ENCODE peak calls at places on chromosomes 6 and 20, in six cellular contexts. I is CD8-positive, alpha-beta T cell; H is aorta; G is body of pancreas; L is heart right ventricle; W is fibroblast of lung. M is an unnamed sample.
A peak's percentile ranks its signal among the peaks of the same experiment; 100 is the strongest.

GRCh38 chr6:16764188-16764950 is 3.1 kb upstream of the ATXN1 start:
- DNase-seq in I (no peak), H (no peak), G (no peak), L (no peak), W (peak; percentile 83), M (no peak)

GRCh38 chr20:16444056-16444777 is 129.0 kb downstream of the KIF16B start:
- DNase-seq in I (no peak), H (no peak), G (peak; percentile 18), L (no peak), W (peak; percentile 69), M (no peak)

GRCh38 chr20:433300-433975 is 25.3 kb downstream of the RBCK1 start:
- DNase-seq in I (peak; percentile 64), H (no peak), G (no peak), L (no peak), W (no peak), M (no peak)

GRCh38 chr6:112620832-112621569 is 273.9 kb downstream of the RFPL4B start:
- DNase-seq in I (no peak), H (no peak), G (no peak), L (no peak), W (peak; percentile 81), M (no peak)

GRCh38 chr20:13212750-13213149 is 8.3 kb upstream of the ISM1 start:
- DNase-seq in I (no peak), H (no peak), G (no peak), L (no peak), W (peak; percentile 35), M (peak; percentile 6)

GRCh38 chr6:112253505-112253841 is 894 bp downstream of the LAMA4 start:
- DNase-seq in I (no peak), H (no peak), G (peak; percentile 8), L (peak; percentile 24), W (no peak), M (no peak)

GRCh38 chr20:297098-297924 is at the start of gene ZCCHC3:
- DNase-seq in I (peak; percentile 87), H (peak; percentile 96), G (peak; percentile 91), L (peak; percentile 83), W (peak; percentile 97), M (peak; percentile 87)

GRCh38 chr6:83708970-83709747 is at the start of gene SNAP91:
- DNase-seq in I (no peak), H (peak; percentile 82), G (peak; percentile 56), L (no peak), W (no peak), M (peak; percentile 28)

GRCh38 chr20:53539516-53539915 is 54.1 kb downstream of the ZNF217 start:
- DNase-seq in I (no peak), H (no peak), G (no peak), L (no peak), W (no peak), M (peak; percentile 53)

GRCh38 chr6:39602590-39603319 is 122.5 kb downstream of the KIF6 start:
- DNase-seq in I (no peak), H (no peak), G (no peak), L (no peak), W (no peak), M (no peak)

GRCh38 chr6:89989742-89990141 is 95.5 kb downstream of the GJA10 start:
- DNase-seq in I (no peak), H (no peak), G (no peak), L (no peak), W (peak; percentile 56), M (no peak)

GRCh38 chr6:33672808-33673207 is 38.7 kb downstream of the UQCC2 start:
- DNase-seq in I (no peak), H (peak; percentile 96), G (peak; percentile 52), L (peak; percentile 81), W (peak; percentile 95), M (peak; percentile 82)

GRCh38 chr20:13771853-13772453 is 12.8 kb downstream of the ESF1 start:
- DNase-seq in I (no peak), H (no peak), G (no peak), L (no peak), W (peak; percentile 52), M (no peak)

GRCh38 chr6:96153775-96154174 is 138.0 kb downstream of the FUT9 start:
- DNase-seq in I (no peak), H (no peak), G (no peak), L (no peak), W (no peak), M (no peak)

GRCh38 chr20:11044561-11044960 is 370.8 kb upstream of the JAG1 start:
- DNase-seq in I (no peak), H (no peak), G (no peak), L (no peak), W (no peak), M (no peak)

GRCh38 chr6:165186441-165187205 is 122.8 kb downstream of the C6orf118 start:
- DNase-seq in I (no peak), H (no peak), G (no peak), L (no peak), W (no peak), M (no peak)

GRCh38 chr6:54283877-54284860 is 24.1 kb upstream of the TINAG start:
- DNase-seq in I (no peak), H (no peak), G (no peak), L (no peak), W (no peak), M (no peak)

GRCh38 chr6:25652007-25652515 is at the start of gene SCGN:
- DNase-seq in I (no peak), H (peak; percentile 88), G (peak; percentile 83), L (peak; percentile 68), W (peak; percentile 67), M (peak; percentile 44)

GRCh38 chr6:35396991-35397390 is 54.6 kb downstream of the PPARD start:
- DNase-seq in I (no peak), H (no peak), G (peak; percentile 44), L (no peak), W (no peak), M (no peak)

GRCh38 chr6:121837545-121838229 is 402.2 kb downstream of the GJA1 start:
- DNase-seq in I (no peak), H (no peak), G (no peak), L (no peak), W (no peak), M (no peak)

GRCh38 chr20:3980260-3981131 is 34.9 kb downstream of the RNF24 start:
- DNase-seq in I (no peak), H (no peak), G (no peak), L (no peak), W (peak; percentile 76), M (peak; percentile 56)

DNA sequence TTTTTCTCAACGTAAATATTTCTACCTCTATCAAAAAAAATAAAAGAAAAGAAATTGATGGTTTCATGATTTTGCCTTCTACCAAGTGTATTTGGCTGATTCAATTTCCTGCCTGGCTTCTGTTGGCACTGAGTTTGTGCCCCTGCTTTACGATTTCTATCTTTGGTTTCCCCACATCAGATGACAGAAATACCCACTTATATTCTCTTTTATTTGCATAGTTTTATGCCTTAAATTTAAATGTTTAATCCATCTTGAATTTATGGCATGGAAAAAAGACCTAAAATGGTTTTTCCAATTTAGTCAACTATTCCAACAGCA is 34.3 kb downstream of the RNF24 start:
- DNase-seq in I (no peak), H (no peak), G (no peak), L (no peak), W (no peak), M (no peak)
- H3K4me3 ChIP-seq in I (peak overlapping the region; percentile 26), H (no peak overlapping the region), G (no peak overlapping the region), L (no peak overlapping the region), W (peak overlapping the region; percentile 4), M (no peak overlapping the region)

GRCh38 chr20:49987015-49987867 is 4.5 kb downstream of the SNAI1 start:
- DNase-seq in I (no peak), H (no peak), G (no peak), L (no peak), W (no peak), M (no peak)

GRCh38 chr20:49985157-49985556 is 2.4 kb downstream of the SNAI1 start:
- DNase-seq in I (no peak), H (no peak), G (no peak), L (no peak), W (no peak), M (peak; percentile 52)

GRCh38 chr20:49985617-49986016 is 2.8 kb downstream of the SNAI1 start:
- DNase-seq in I (no peak), H (no peak), G (no peak), L (no peak), W (no peak), M (no peak)

GRCh38 chr20:49984426-49985153 is 1.8 kb downstream of the SNAI1 start:
- DNase-seq in I (no peak), H (no peak), G (no peak), L (no peak), W (no peak), M (no peak)

GRCh38 chr20:49986049-49986448 is 3.3 kb downstream of the SNAI1 start:
- DNase-seq in I (no peak), H (no peak), G (no peak), L (no peak), W (no peak), M (no peak)
- H3K4me3 ChIP-seq in I (no peak overlapping the region), H (no peak overlapping the region), G (no peak overlapping the region), L (no peak overlapping the region), W (no peak overlapping the region), M (peak overlapping the region; percentile 74)

GRCh38 chr6:142941018-142941417 is 4.0 kb downstream of the HIVEP2 start:
- DNase-seq in I (no peak), H (no peak), G (no peak), L (no peak), W (no peak), M (no peak)
- H3K4me3 ChIP-seq in I (no peak overlapping the region), H (no peak overlapping the region), G (no peak overlapping the region), L (no peak overlapping the region), W (no peak overlapping the region), M (no peak overlapping the region)

GRCh38 chr6:1832844-1833787 is 223.4 kb downstream of the FOXC1 start:
- DNase-seq in I (no peak), H (peak; percentile 86), G (peak; percentile 74), L (peak; percentile 46), W (peak; percentile 38), M (no peak)

GRCh38 chr6:1831030-1831429 is 221.3 kb downstream of the FOXC1 start:
- DNase-seq in I (no peak), H (no peak), G (no peak), L (no peak), W (no peak), M (no peak)

GRCh38 chr6:1834231-1834630 is 224.5 kb downstream of the FOXC1 start:
- DNase-seq in I (no peak), H (no peak), G (no peak), L (no peak), W (no peak), M (no peak)

GRCh38 chr6:1834641-1835516 is 225.2 kb downstream of the FOXC1 start:
- DNase-seq in I (no peak), H (no peak), G (no peak), L (no peak), W (no peak), M (no peak)

DNA sequence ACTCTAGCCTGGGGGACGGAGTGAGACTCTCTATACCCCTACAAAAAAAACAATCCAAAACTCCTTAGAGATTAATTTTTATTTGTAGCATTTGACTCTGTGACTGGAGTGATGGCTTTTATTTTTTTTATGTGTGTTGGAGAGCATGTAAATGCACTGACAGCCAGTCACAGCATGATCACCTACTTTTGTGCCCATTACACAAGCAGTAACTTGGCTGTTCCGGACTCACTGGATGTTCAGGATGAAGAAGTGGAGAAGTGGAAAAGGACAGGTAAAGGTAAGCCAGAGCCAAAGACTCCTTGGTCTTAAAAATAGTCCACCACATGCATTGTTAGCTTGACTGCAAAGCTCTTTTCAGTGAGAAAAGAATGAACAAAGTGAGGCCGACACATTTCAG is 222.6 kb downstream of the FOXC1 start:
- DNase-seq in I (no peak), H (no peak), G (no peak), L (no peak), W (no peak), M (no peak)
- H3K4me3 ChIP-seq in I (no peak overlapping the region), H (no peak overlapping the region), G (no peak overlapping the region), L (peak overlapping the region; percentile 12), W (no peak overlapping the region), M (no peak overlapping the region)

M was measured in MG63.